ENCODE peak calls at places on chromosomes 5 and 9, in four cellular contexts. V is GM12891, D is GM12878, I is K562. G is an unnamed sample.

GRCh38 chr9:136799854-136800657 is 3.9 kb downstream of the CCDC183 start:
- DNase-seq in V (peak; percentile 92), D (no peak), I (peak; percentile 95), G (peak; percentile 71)

GRCh38 chr9:137396808-137397367 is 26.1 kb downstream of the EXD3 start:
- DNase-seq in V (no peak), D (no peak), I (no peak), G (no peak)

GRCh38 chr5:61638476-61638875 is 306.4 kb downstream of the ZSWIM6 start:
- DNase-seq in V (no peak), D (no peak), I (no peak), G (no peak)

GRCh38 chr5:89343666-89344065 is 460.7 kb upstream of the MEF2C start:
- DNase-seq in V (no peak), D (peak; percentile 97), I (no peak), G (peak; percentile 1)

GRCh38 chr9:17906204-17906840 is 327.5 kb downstream of the SH3GL2 start:
- DNase-seq in V (no peak), D (no peak), I (no peak), G (no peak)

GRCh38 chr5:146564036-146564762 is 48.2 kb upstream of the GPR151 start:
- DNase-seq in V (no peak), D (no peak), I (no peak), G (no peak)

GRCh38 chr5:77423022-77423750 is 68.9 kb downstream of the WDR41 start:
- DNase-seq in V (no peak), D (no peak), I (no peak), G (no peak)

GRCh38 chr5:96816430-96816939 is 8.7 kb upstream of the ERAP1 start:
- DNase-seq in V (no peak), D (peak; percentile 90), I (no peak), G (no peak)

GRCh38 chr5:13985736-13986418 is 41.4 kb upstream of the DNAH5 start:
- DNase-seq in V (no peak), D (no peak), I (no peak), G (no peak)

GRCh38 chr9:18490591-18491370 is 16.8 kb downstream of the ADAMTSL1 start:
- DNase-seq in V (no peak), D (no peak), I (no peak), G (no peak)

GRCh38 chr9:108478431-108478837 is 377.4 kb downstream of the ACTL7B start:
- DNase-seq in V (no peak), D (no peak), I (no peak), G (no peak)

GRCh38 chr5:14257995-14258403 is 114.9 kb downstream of the TRIO start:
- DNase-seq in V (no peak), D (peak; percentile 81), I (no peak), G (no peak)

GRCh38 chr9:134395727-134396257 is 69.5 kb downstream of the RXRA start:
- DNase-seq in V (no peak), D (no peak), I (no peak), G (no peak)

GRCh38 chr5:67942451-67942830 is 273.1 kb upstream of the PIK3R1 start:
- DNase-seq in V (no peak), D (no peak), I (no peak), G (no peak)

GRCh38 chr5:132491368-132492364 is 1.1 kb upstream of the IRF1 start:
- DNase-seq in V (no peak), D (no peak), I (no peak), G (no peak)

GRCh38 chr9:91589101-91589553 is 165.5 kb upstream of the NFIL3 start:
- DNase-seq in V (no peak), D (peak; percentile 1), I (no peak), G (no peak)

GRCh38 chr9:109463924-109464625 is 34.0 kb downstream of the PTPN3 start:
- DNase-seq in V (no peak), D (peak; percentile 31), I (no peak), G (no peak)

GRCh38 chr5:27450607-27451006 is 412.2 kb upstream of the CDH9 start:
- DNase-seq in V (no peak), D (no peak), I (no peak), G (no peak)

GRCh38 chr5:170467000-170467707 is 36.7 kb upstream of the KCNIP1 start:
- DNase-seq in V (no peak), D (no peak), I (no peak), G (no peak)

GRCh38 chr9:28332648-28333047 is 759.4 kb upstream of the C9orf72 start:
- DNase-seq in V (no peak), D (no peak), I (no peak), G (no peak)

GRCh38 chr5:119070578-119070827 is 384 bp upstream of the DMXL1 start:
- DNase-seq in V (peak; percentile 23), D (no peak), I (no peak), G (no peak)

GRCh38 chr9:77714077-77714549 is 66.0 kb upstream of the GNA14 start:
- DNase-seq in V (no peak), D (no peak), I (no peak), G (no peak)

GRCh38 chr5:115542651-115543364 is 1.8 kb downstream of the FEM1C start:
- DNase-seq in V (no peak), D (no peak), I (no peak), G (no peak)

GRCh38 chr9:106019017-106019692 is 324.8 kb downstream of the TMEM38B start:
- DNase-seq in V (no peak), D (no peak), I (no peak), G (no peak)

GRCh38 chr5:157487358-157487757 is 27.3 kb downstream of the NIPAL4 start:
- DNase-seq in V (peak; percentile 40), D (no peak), I (no peak), G (no peak)

GRCh38 chr5:96997265-96997859 is 61.5 kb downstream of the LNPEP start:
- DNase-seq in V (no peak), D (no peak), I (peak; percentile 13), G (peak; percentile 8)

GRCh38 chr5:180848265-180848664 is 12.8 kb downstream of the ZFP62 start:
- DNase-seq in V (no peak), D (no peak), I (no peak), G (no peak)

GRCh38 chr9:4497855-4498254 is 7.6 kb downstream of the SLC1A1 start:
- DNase-seq in V (no peak), D (no peak), I (no peak), G (no peak)

GRCh38 chr9:122186301-122186700 is 26.6 kb downstream of the MORN5 start:
- DNase-seq in V (no peak), D (no peak), I (peak; percentile 31), G (no peak)

GRCh38 chr5:58456486-58456885 is 3.4 kb downstream of the PLK2 start:
- DNase-seq in V (no peak), D (no peak), I (no peak), G (no peak)

GRCh38 chr5:130528474-130528873 is 624.2 kb downstream of the CHSY3 start:
- DNase-seq in V (no peak), D (no peak), I (no peak), G (no peak)

GRCh38 chr5:180869587-180869986 is 8.5 kb upstream of the ZFP62 start:
- DNase-seq in V (no peak), D (no peak), I (no peak), G (no peak)

GRCh38 chr9:92728831-92729734 is 35.5 kb downstream of the BICD2 start:
- DNase-seq in V (peak; percentile 76), D (no peak), I (peak; percentile 36), G (peak; percentile 86)

GRCh38 chr5:176737001-176737745 is 73.2 kb upstream of the UNC5A start:
- DNase-seq in V (no peak), D (no peak), I (no peak), G (no peak)
- TF ChIP-seq SPI1 in V (no peak), D (no peak), I (no peak), G (no peak)

DNA sequence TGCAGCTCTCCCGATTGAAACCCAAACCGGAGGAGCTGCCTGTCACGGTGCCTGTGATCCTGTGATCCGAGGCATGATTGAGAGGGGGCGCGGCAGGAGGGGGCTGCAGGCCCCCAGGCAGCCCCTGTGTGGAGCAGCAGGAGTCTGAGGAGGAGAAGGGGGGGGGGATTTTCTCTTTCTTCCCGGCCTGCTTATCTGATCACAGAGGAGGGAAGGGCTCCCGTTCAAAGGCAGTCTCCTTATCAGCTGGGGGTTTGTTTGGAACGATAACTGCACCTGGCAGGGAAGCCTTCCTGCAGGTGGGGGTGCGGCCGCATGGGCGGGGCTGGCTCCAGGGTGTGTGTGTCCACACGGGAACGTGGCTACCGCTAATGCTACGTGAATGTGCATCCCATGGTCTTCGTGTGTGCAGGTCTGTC is 38.4 kb downstream of the LMX1B start:
- DNase-seq in V (no peak), D (no peak), I (peak; percentile 36), G (no peak)
- TF ChIP-seq SPI1 in V (no peak), D (no peak), I (no peak), G (no peak)

DNA sequence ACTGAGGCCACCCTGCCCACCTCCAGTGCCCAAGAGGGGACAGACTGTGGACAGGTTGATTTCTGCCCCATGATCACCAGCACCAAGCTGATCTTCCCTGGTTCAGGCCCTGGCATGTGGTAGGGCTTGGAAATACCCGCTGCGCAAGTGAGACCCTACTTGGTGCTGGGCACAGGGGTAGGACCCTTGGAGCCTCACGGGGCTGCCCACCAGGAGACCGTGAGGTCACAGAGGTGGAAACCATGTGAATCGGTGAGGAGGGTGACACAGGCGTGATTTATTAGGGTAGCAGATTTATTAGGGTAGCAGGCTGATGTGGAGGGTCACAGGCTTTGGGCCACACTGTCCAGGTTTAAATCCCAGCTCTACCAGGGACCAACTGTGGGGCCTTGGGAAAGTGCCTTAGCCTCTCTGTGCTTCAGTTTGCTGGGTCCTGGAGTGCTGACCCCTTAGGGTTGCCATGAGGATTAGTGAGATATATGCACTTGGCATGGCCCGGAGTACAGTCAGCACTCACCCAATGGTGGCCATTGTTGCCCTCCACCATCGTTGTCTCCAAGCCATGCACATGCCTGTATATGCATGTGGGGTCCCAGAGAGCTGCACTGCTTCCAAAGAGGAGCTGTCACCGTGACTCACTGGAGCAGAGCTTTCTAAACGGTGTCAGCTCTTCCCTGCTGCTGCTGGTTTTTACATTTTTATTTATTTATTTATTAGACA is 20.9 kb upstream of the DUSP1 start:
- DNase-seq in V (no peak), D (no peak), I (no peak), G (no peak)
- TF ChIP-seq SPI1 in V (no peak), D (no peak), I (no peak), G (no peak)

GRCh38 chr5:111755264-111755941 is 1.6 kb downstream of the NREP start:
- DNase-seq in V (no peak), D (no peak), I (no peak), G (no peak)

GRCh38 chr5:111756701-111757581 is at the start of gene NREP:
- DNase-seq in V (peak; percentile 54), D (peak; percentile 57), I (peak; percentile 64), G (peak; percentile 70)

GRCh38 chr5:111754190-111754589 is 2.8 kb downstream of the NREP start:
- DNase-seq in V (no peak), D (no peak), I (no peak), G (no peak)

GRCh38 chr5:111757582-111758283 is 739 bp upstream of the NREP start:
- DNase-seq in V (peak; percentile 66), D (peak; percentile 66), I (peak; percentile 41), G (peak; percentile 87)

GRCh38 chr5:111755942-111756353 is 1.0 kb downstream of the NREP start:
- DNase-seq in V (no peak), D (no peak), I (no peak), G (no peak)
- TF ChIP-seq SPI1 in V (no peak), D (no peak), I (no peak), G (no peak)